ENCODE peak calls at places on chromosome 21, in six cellular contexts. C, N, P, E, D and A are unnamed samples.

GRCh38 chr21:27298465-27298864 is 331.6 kb upstream of the ADAMTS5 start:
- DNase-seq in E (peak; percentile 23), N (no peak), D (no peak), P (no peak), C (no peak), A (no peak)

GRCh38 chr21:26811031-26811430 is 34.2 kb downstream of the ADAMTS1 start:
- DNase-seq in D (no peak), P (no peak), E (peak; percentile 49), N (no peak), C (no peak), A (no peak)

GRCh38 chr21:25566645-25567044 is 40.6 kb downstream of the MRPL39 start:
- DNase-seq in C (no peak), P (no peak), E (no peak), N (no peak), D (no peak), A (no peak)

GRCh38 chr21:34113842-34114241 is 40.5 kb downstream of the MRPS6 start:
- DNase-seq in D (no peak), E (no peak), P (no peak), C (no peak), N (no peak), A (no peak)

GRCh38 chr21:34807146-34807880 is 138.5 kb downstream of the CLIC6 start:
- DNase-seq in P (no peak), D (peak; percentile 97), C (peak; percentile 74), N (peak; percentile 75), E (peak; percentile 94), A (no peak)

GRCh38 chr21:27213328-27213727 is 246.4 kb upstream of the ADAMTS5 start:
- DNase-seq in D (no peak), P (no peak), E (peak; percentile 57), C (peak; percentile 31), N (no peak), A (no peak)

GRCh38 chr21:33884361-33885157 is 31.0 kb downstream of the ATP5PO start:
- DNase-seq in C (peak; percentile 84), N (no peak), E (peak; percentile 29), P (no peak), D (peak; percentile 8), A (no peak)

GRCh38 chr21:14403681-14404318 is 20.9 kb upstream of the HSPA13 start:
- DNase-seq in E (peak; percentile 58), N (peak; percentile 71), D (peak; percentile 12), C (peak; percentile 63), P (no peak), A (no peak)

GRCh38 chr21:10539956-10540355 is 18.6 kb downstream of the TPTE start:
- DNase-seq in P (no peak), C (no peak), N (no peak), D (no peak), E (no peak), A (no peak)

GRCh38 chr21:14956826-14957225 is 108.0 kb downstream of the NRIP1 start:
- DNase-seq in P (no peak), C (peak; percentile 55), N (no peak), D (no peak), E (no peak), A (no peak)

GRCh38 chr21:26471116-26471505 is 102.0 kb downstream of the CYYR1 start:
- DNase-seq in E (peak; percentile 44), C (no peak), P (no peak), N (no peak), D (no peak), A (no peak)

GRCh38 chr21:41045534-41046268 is 122.3 kb upstream of the BACE2 start:
- DNase-seq in N (no peak), D (no peak), C (no peak), E (no peak), P (peak; percentile 61), A (no peak)

GRCh38 chr21:27149034-27149433 is 182.1 kb upstream of the ADAMTS5 start:
- DNase-seq in D (no peak), E (no peak), N (no peak), C (peak; percentile 86), P (no peak), A (no peak)

GRCh38 chr21:37146320-37147225 is 73.5 kb downstream of the TTC3 start:
- DNase-seq in E (no peak), C (no peak), P (no peak), N (peak; percentile 3), D (no peak), A (no peak)

GRCh38 chr21:42238185-42238934 is 19.4 kb downstream of the ABCG1 start:
- DNase-seq in D (no peak), C (no peak), E (no peak), N (peak; percentile 83), P (no peak), A (no peak)
- H3K4me1 ChIP-seq in D (peaks cover 19% of the 10 kb centered on the region), C (peaks cover 24% of the 10 kb centered on the region), E (peaks cover 12% of the 10 kb centered on the region), N (peaks cover 64% of the 10 kb centered on the region), P (peaks cover 29% of the 10 kb centered on the region), A (peaks cover 57% of the 10 kb centered on the region)

DNA sequence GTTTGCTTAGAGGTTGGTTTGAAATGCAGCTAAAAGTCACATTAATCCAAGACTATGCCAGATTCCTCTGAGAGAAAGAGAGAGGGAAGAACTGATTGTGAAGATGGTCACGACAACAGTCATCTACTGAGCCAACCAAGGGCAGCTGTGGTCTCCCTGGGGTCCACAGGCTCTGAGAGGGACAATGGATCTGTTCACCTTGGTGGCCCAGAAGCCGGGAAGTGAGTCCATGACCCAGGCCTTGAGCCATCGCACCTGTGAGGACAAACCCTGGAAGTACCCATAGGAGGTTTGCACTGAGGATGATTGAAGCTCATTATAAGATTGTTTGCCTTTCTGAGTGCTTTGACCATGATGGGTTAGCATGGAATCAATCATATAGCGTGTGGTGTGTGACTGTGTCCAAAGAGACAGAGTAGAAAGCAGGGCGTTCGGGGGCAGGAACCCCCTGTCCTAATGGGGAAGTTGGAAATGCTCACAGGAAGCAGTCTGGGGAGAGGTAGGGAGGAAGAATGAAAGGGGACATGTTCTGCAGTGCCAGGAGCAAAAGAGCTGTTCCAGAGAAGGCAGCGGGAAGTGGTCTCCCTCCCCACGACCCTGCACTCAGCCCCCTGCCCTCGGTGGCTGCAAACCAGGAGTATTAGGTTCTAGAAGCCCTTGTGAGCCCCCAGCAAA is 47.1 kb downstream of the UMODL1 start:
- DNase-seq in C (no peak), D (no peak), E (no peak), N (no peak), P (no peak), A (no peak)
- H3K4me1 ChIP-seq in C (peaks cover 22% of the 10 kb centered on the region), D (peaks cover 13% of the 10 kb centered on the region), E (peaks cover 2% of the 10 kb centered on the region), N (peaks cover 8% of the 10 kb centered on the region), P (peaks cover 4% of the 10 kb centered on the region), A (peaks cover 37% of the 10 kb centered on the region)

GRCh38 chr21:39319814-39320332 is 6.4 kb upstream of the BRWD1 start:
- DNase-seq in E (peak; percentile 79), C (no peak), N (no peak), P (no peak), D (no peak), A (no peak)
- H3K4me1 ChIP-seq in E (peaks cover 9% of the 10 kb centered on the region), C (peaks cover 24% of the 10 kb centered on the region), N (peaks cover 7% of the 10 kb centered on the region), P (peaks cover 5% of the 10 kb centered on the region), D (peaks cover 37% of the 10 kb centered on the region), A (no peaks in the 10 kb centered on the region)

DNA sequence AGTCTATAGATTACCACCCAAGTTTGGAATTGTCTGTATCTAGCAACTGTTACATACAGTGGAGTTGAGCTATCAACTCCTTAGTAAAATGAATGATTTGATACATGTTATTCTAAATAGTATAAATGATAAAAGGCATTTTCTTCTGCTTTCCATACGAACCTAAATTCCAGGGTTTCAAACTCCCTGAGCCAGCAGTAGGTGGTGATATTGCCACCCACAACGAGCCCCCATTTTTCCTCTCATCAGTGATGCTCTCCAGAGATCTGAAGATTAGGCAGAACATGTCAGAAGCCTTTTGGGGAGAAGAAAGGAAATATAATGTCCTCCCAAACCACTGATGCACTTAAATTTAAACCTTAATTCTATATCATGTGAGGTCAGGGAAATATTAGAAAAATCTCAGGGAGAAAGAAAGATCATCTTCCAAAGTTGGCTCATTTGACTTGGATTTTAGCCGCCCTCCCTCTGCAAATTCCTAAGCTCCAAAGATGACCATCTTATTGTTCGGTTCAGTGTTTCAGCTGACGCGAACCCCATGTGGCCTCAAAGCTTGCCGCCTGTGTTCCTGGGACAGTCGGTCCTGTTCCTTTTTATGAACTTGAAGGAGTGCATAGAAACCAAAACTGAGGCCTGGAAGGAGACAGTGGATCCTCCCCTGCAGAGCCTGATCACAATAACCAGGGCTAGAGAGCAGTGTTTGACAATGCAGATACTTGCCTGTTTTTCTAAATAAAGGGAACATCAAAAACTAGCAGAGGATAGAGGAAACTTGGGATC is 2.3 kb downstream of the EVA1C start:
- DNase-seq in P (no peak), N (no peak), C (peak; percentile 68), D (peak; percentile 30), E (peak; percentile 70), A (no peak)
- H3K4me1 ChIP-seq in P (peaks cover 46% of the 10 kb centered on the region), N (peaks cover 18% of the 10 kb centered on the region), C (peaks cover 39% of the 10 kb centered on the region), D (peaks cover 33% of the 10 kb centered on the region), E (no peaks in the 10 kb centered on the region), A (peaks cover 17% of the 10 kb centered on the region)

GRCh38 chr21:46206163-46207005 is 22.1 kb upstream of the SPATC1L start:
- DNase-seq in P (no peak), E (no peak), C (no peak), N (no peak), D (no peak), A (no peak)
- H3K4me1 ChIP-seq in P (no peaks in the 10 kb centered on the region), E (no peaks in the 10 kb centered on the region), C (no peaks in the 10 kb centered on the region), N (no peaks in the 10 kb centered on the region), D (no peaks in the 10 kb centered on the region), A (no peaks in the 10 kb centered on the region)

GRCh38 chr21:28357743-28358142 is 634.9 kb downstream of the LTN1 start:
- DNase-seq in C (no peak), N (no peak), D (no peak), P (no peak), E (peak; percentile 62), A (no peak)

GRCh38 chr21:28358702-28359101 is 634.0 kb downstream of the LTN1 start:
- DNase-seq in N (no peak), C (no peak), P (no peak), D (no peak), E (no peak), A (no peak)

DNA sequence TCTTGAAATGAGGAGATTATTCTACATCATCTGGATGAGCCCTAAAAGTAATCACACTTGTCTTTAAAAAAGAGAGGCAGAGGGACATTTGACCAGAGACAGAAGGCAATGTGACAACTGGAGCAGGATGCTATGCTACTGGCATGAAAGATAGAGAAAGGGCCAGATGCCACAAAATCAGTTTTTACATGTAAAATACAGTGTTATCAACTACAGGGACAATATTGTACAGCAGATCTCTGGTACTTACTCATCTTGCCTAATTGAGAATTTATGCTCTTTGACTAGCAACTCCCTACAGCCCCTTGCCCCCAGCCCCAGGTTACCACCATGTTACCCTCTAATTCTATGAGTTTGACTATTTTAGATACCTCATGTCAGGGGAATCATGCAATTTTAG is 633.4 kb downstream of the LTN1 start:
- DNase-seq in C (no peak), P (no peak), N (no peak), E (no peak), D (no peak), A (no peak)
- H3K4me1 ChIP-seq in C (peaks cover 16% of the 10 kb centered on the region), P (no peaks in the 10 kb centered on the region), N (no peaks in the 10 kb centered on the region), E (no peaks in the 10 kb centered on the region), D (no peaks in the 10 kb centered on the region), A (no peaks in the 10 kb centered on the region)